ENCODE peak calls at places on chromosomes 6 and 20, in five cellular contexts. V is SK-N-SH, C is GM23338, U is IMR-90, N is adrenal gland. Z is an unnamed sample.
A peak's percentile ranks its signal among the peaks of the same experiment; 100 is the strongest.

GRCh38 chr20:60306516-60306915 is 348.3 kb downstream of the CDH26 start:
- DNase-seq in V (no peak), C (no peak), U (no peak), N (no peak), Z (no peak)

GRCh38 chr20:35299780-35300179 is 7.6 kb upstream of the FAM83C start:
- DNase-seq in V (no peak), C (no peak), U (no peak), N (no peak), Z (no peak)

GRCh38 chr6:16135078-16135477 is 6.2 kb downstream of the MYLIP start:
- DNase-seq in V (no peak), C (no peak), U (no peak), N (no peak), Z (no peak)

GRCh38 chr20:19095762-19096161 is 116.7 kb upstream of the SLC24A3 start:
- DNase-seq in V (no peak), C (peak; percentile 75), U (no peak), N (no peak), Z (peak; percentile 90)

GRCh38 chr20:8932192-8933150 is 136.4 kb upstream of the PLCB4 start:
- DNase-seq in V (no peak), C (no peak), U (peak; percentile 67), N (peak; percentile 4), Z (no peak)

GRCh38 chr6:56004421-56004820 is 129.0 kb upstream of the BMP5 start:
- DNase-seq in V (no peak), C (no peak), U (peak; percentile 5), N (no peak), Z (no peak)

GRCh38 chr6:39339557-39340555 is 17.4 kb upstream of the KCNK16 start:
- DNase-seq in V (no peak), C (no peak), U (no peak), N (no peak), Z (peak; percentile 55)

GRCh38 chr20:17859002-17859615 is 109.5 kb downstream of the SNX5 start:
- DNase-seq in V (no peak), C (no peak), U (no peak), N (no peak), Z (no peak)

GRCh38 chr20:32285621-32286334 is 8.3 kb downstream of the KIF3B start:
- DNase-seq in V (no peak), C (no peak), U (peak; percentile 10), N (peak; percentile 42), Z (no peak)

GRCh38 chr6:136609878-136610706 is 59.9 kb upstream of the MAP7 start:
- DNase-seq in V (no peak), C (peak; percentile 27), U (peak; percentile 100), N (peak; percentile 67), Z (peak; percentile 76)

GRCh38 chr6:160996316-160996715 is 4.7 kb downstream of the MAP3K4 start:
- DNase-seq in V (no peak), C (no peak), U (no peak), N (no peak), Z (no peak)

GRCh38 chr6:121951077-121951476 is 448.4 kb upstream of the HSF2 start:
- DNase-seq in V (no peak), C (no peak), U (no peak), N (no peak), Z (no peak)

GRCh38 chr6:43798688-43799444 is 28.9 kb downstream of the VEGFA start:
- DNase-seq in V (peak; percentile 66), C (no peak), U (peak; percentile 85), N (peak; percentile 97), Z (no peak)

GRCh38 chr6:138544521-138544920 is 45.2 kb upstream of the NHSL1 start:
- DNase-seq in V (no peak), C (no peak), U (peak; percentile 24), N (no peak), Z (no peak)

GRCh38 chr20:23156170-23156841 is 70.2 kb upstream of the CD93 start:
- DNase-seq in V (no peak), C (no peak), U (peak; percentile 82), N (peak; percentile 64), Z (peak; percentile 56)

GRCh38 chr20:23159256-23159922 is 73.3 kb upstream of the CD93 start:
- DNase-seq in V (no peak), C (no peak), U (no peak), N (no peak), Z (peak; percentile 42)

GRCh38 chr20:23159923-23160445 is 73.9 kb upstream of the CD93 start:
- DNase-seq in V (no peak), C (no peak), U (no peak), N (no peak), Z (no peak)

GRCh38 chr20:23156842-23157423 is 70.8 kb upstream of the CD93 start:
- DNase-seq in V (no peak), C (no peak), U (no peak), N (no peak), Z (no peak)

DNA sequence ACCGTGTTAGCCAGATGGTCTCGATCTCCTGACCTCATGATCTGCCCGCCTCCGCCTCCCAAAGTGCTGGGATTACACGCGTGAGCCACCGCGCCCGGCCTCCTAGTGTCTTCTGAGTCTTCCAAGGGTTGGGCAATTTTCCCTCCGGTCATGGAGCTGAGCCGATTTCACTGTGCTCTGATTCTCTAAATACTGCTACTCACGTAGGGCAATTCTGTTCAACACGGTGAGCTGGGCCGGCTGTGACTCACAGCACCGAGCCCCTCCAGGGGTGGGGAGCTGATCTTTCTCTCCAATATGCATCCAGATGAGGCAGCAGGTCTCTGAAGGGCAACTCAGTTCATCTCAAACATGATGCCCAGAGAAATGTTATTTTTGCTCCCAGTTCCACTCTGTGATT is 71.6 kb upstream of the CD93 start:
- DNase-seq in V (no peak), C (no peak), U (no peak), N (no peak), Z (peak; percentile 33)
- H3K4me1 ChIP-seq in V (peaks cover 28% of the 10 kb centered on the region), C (peaks cover 17% of the 10 kb centered on the region), U (peaks cover 17% of the 10 kb centered on the region), N (peaks cover 26% of the 10 kb centered on the region), Z (peaks cover 24% of the 10 kb centered on the region)

GRCh38 chr20:34023937-34024732 is 30.4 kb downstream of the RALY start:
- DNase-seq in V (no peak), C (no peak), U (no peak), N (no peak), Z (no peak)

GRCh38 chr20:34022843-34023234 is 29.1 kb downstream of the RALY start:
- DNase-seq in V (no peak), C (no peak), U (no peak), N (no peak), Z (no peak)

GRCh38 chr20:34018166-34018565 is 24.5 kb downstream of the RALY start:
- DNase-seq in V (no peak), C (no peak), U (no peak), N (no peak), Z (no peak)

GRCh38 chr20:34024733-34025351 is 31.1 kb downstream of the RALY start:
- DNase-seq in V (no peak), C (no peak), U (no peak), N (peak; percentile 28), Z (no peak)

DNA sequence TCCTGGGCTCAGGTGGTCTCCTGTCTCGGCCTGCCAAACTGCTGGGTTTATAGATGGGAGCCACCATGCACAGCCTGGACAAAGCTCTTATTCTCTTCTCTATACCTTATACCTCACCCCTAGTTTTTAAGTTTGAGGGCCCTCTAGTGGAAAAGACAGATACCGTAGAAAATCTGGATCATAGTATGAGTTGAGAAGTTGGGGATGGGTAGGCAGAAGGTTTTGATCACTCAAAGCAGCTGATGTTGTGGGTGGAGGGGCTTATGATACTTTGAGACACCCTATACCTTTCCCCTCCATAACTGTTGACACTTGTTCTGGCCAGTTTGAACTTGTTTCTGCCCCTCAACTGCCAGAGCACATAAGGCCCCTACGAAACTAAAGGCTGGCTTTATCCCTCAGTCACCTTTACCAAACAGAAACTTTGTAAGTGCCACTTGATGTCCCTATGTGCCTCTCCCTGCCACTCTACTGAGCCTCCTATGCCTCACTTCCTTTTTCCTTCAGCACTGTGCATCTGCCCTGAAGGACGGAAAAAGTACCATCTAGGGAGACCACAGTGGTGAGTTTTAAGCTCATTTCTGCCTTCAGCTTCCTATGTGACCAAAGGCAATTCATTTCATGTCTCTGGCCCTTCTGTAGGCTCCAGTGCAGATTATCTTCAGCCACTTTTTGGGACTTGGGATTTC is 28.6 kb downstream of the RALY start:
- DNase-seq in V (peak; percentile 66), C (peak; percentile 74), U (no peak), N (no peak), Z (no peak)
- H3K4me1 ChIP-seq in V (peaks cover 9% of the 10 kb centered on the region), C (peaks cover 49% of the 10 kb centered on the region), U (peaks cover 20% of the 10 kb centered on the region), N (peaks cover 40% of the 10 kb centered on the region), Z (peaks cover 19% of the 10 kb centered on the region)

DNA sequence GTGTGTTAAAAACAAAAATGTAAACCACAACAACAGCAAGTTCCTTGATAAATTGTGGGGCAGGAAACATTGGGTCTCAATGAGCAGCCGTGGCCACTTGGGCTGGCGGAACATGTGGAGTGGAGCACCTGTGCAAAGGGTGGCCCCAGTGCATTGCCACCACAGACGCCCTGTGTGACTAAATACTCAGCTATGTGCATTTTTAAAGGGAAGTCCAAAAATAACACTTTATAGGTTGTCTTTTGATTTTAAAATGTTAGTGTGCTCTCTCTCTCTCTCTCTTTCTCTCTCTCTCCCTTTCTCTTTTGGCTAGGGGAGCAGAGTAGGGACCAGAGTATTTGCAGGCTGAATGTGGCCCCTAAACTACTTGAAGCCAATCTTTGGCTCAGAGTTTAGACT is 236.4 kb downstream of the BCAS1 start:
- DNase-seq in V (no peak), C (no peak), U (no peak), N (no peak), Z (no peak)
- H3K4me1 ChIP-seq in V (peaks cover 11% of the 10 kb centered on the region), C (peaks cover 16% of the 10 kb centered on the region), U (peaks cover 3% of the 10 kb centered on the region), N (peaks cover 9% of the 10 kb centered on the region), Z (peaks cover 5% of the 10 kb centered on the region)

DNA sequence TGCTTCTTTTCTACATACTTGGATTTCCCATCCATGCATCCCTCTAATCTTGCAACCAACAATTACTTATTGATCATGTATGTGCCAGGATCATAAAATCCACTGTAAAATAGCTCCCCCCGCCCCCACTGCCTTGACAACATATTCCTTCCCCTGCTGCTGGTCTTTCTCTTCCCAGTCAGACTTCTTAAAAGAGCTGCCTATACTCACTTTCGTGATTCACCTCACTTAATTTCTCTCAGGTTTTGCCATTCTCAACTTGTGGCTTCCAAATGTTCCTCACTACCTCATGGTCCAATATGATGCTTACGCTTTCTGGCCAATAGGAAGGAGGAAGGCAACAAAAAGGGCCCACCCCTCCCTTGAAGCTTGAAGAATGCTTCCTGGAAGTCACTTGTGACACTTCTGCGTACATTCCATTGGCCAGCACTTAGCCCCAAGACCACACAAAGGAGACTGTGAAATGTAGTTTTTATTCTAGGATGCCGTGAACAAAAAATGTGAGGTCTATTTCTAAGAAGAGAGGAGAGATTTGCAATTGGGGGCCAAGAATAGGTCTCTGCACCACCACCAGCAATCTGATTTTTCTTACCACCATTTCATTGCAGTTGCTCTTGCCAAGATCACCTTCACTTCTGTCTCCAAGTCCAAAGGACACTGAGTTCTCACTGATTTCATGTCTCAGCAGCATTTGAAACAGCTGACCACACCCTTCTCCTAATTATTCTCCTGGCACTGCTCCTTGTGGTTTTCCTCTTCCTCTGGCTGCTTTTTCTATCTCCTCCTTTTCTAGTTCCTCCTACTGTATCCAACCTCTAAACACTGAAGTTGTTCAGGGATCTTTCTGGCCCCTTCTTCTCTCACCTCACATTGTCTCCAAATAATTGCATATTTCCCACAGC is 30.8 kb downstream of the CD164 start:
- DNase-seq in V (no peak), C (no peak), U (no peak), N (peak; percentile 9), Z (no peak)
- H3K4me1 ChIP-seq in V (no peaks in the 10 kb centered on the region), C (no peaks in the 10 kb centered on the region), U (peaks cover 4% of the 10 kb centered on the region), N (peaks cover 12% of the 10 kb centered on the region), Z (no peaks in the 10 kb centered on the region)